ENCODE peak calls at places on chromosomes 2 and 18, in ten cellular contexts. V, Q, W, X, D, M, J, Y, P and R are unnamed samples.

GRCh38 chr2:168740360-168740759 is 62.1 kb upstream of the NOSTRIN start:
- DNase-seq in V (no peak), Q (no peak), W (no peak), X (no peak), D (no peak), M (peak), J (no peak), Y (no peak), P (no peak), R (no peak)

GRCh38 chr2:55601849-55602248 is 15.6 kb downstream of the PPP4R3B start:
- DNase-seq in V (no peak), Q (no peak), W (no peak), X (no peak), D (no peak), M (no peak), J (no peak), Y (no peak), P (no peak), R (no peak)

GRCh38 chr18:7855671-7856070 is 288.6 kb downstream of the PTPRM start:
- DNase-seq in V (no peak), Q (no peak), W (no peak), X (no peak), D (no peak), M (no peak), J (no peak), Y (no peak), P (no peak), R (no peak)

GRCh38 chr2:241036397-241036963 is 38.1 kb downstream of the SNED1 start:
- DNase-seq in V (peak), Q (peak), W (no peak), X (peak), D (no peak), M (no peak), J (peak), Y (no peak), P (peak), R (peak)

GRCh38 chr18:79847606-79848293 is 50.0 kb downstream of the KCNG2 start:
- DNase-seq in V (no peak), Q (no peak), W (no peak), X (peak), D (no peak), M (no peak), J (no peak), Y (no peak), P (no peak), R (no peak)

GRCh38 chr2:145777297-145777696 is 1257.4 kb upstream of the ZEB2 start:
- DNase-seq in V (no peak), Q (no peak), W (no peak), X (no peak), D (no peak), M (peak), J (no peak), Y (no peak), P (no peak), R (no peak)

GRCh38 chr2:94992360-94992759 is 33.1 kb upstream of the MAL start:
- DNase-seq in V (no peak), Q (no peak), W (no peak), X (no peak), D (no peak), M (no peak), J (no peak), Y (no peak), P (no peak), R (no peak)

GRCh38 chr2:215521031-215521430 is 85.2 kb upstream of the FN1 start:
- DNase-seq in V (no peak), Q (no peak), W (no peak), X (no peak), D (no peak), M (no peak), J (no peak), Y (no peak), P (no peak), R (no peak)

GRCh38 chr2:151649966-151650365 is 84.3 kb downstream of the NEB start:
- DNase-seq in V (no peak), Q (no peak), W (no peak), X (no peak), D (no peak), M (no peak), J (no peak), Y (no peak), P (no peak), R (no peak)

GRCh38 chr2:241722896-241723454 is 11.5 kb upstream of the D2HGDH start:
- DNase-seq in V (no peak), Q (no peak), W (no peak), X (no peak), D (no peak), M (no peak), J (no peak), Y (no peak), P (no peak), R (no peak)

GRCh38 chr2:236582968-236583367 is 13.3 kb downstream of the ACKR3 start:
- DNase-seq in V (no peak), Q (no peak), W (no peak), X (no peak), D (no peak), M (no peak), J (no peak), Y (no peak), P (no peak), R (no peak)

GRCh38 chr2:11213975-11214374 is 58.7 kb downstream of the SLC66A3 start:
- DNase-seq in V (no peak), Q (no peak), W (no peak), X (no peak), D (no peak), M (no peak), J (no peak), Y (no peak), P (no peak), R (no peak)

GRCh38 chr18:71809711-71810110 is 734.4 kb downstream of the CBLN2 start:
- DNase-seq in V (no peak), Q (no peak), W (no peak), X (no peak), D (no peak), M (no peak), J (no peak), Y (no peak), P (no peak), R (no peak)

GRCh38 chr2:138013651-138014050 is 49.4 kb downstream of the HNMT start:
- DNase-seq in V (no peak), Q (no peak), W (no peak), X (no peak), D (no peak), M (no peak), J (no peak), Y (no peak), P (no peak), R (no peak)

GRCh38 chr18:47881752-47882455 is 48.6 kb downstream of the SMAD2 start:
- DNase-seq in V (no peak), Q (no peak), W (no peak), X (no peak), D (no peak), M (peak), J (no peak), Y (no peak), P (no peak), R (no peak)

GRCh38 chr2:113084249-113085000 is 16.7 kb downstream of the IL1F10 start:
- DNase-seq in V (no peak), Q (no peak), W (no peak), X (no peak), D (no peak), M (peak), J (no peak), Y (no peak), P (no peak), R (no peak)

GRCh38 chr2:176101862-176102261 is 2.3 kb downstream of the HOXD12 start:
- DNase-seq in V (no peak), Q (no peak), W (no peak), X (no peak), D (no peak), M (no peak), J (no peak), Y (no peak), P (no peak), R (no peak)